ENCODE peak calls at places on chromosomes 12 and 14, in ten cellular contexts. T is tibial artery; R is mesenchymal stem cell; P is fibroblast of lung; S is CD4-positive, alpha-beta T cell; Q is psoas muscle; U is lower lobe of right lung; C is endodermal cell; I is A549; D is CD8-positive, alpha-beta T cell. O is an unnamed sample.

GRCh38 chr12:117111386-117112267 is 12.4 kb upstream of the TESC start:
- DNase-seq in U (no peak), C (peak; percentile 77), R (no peak), Q (no peak), T (no peak), I (no peak), D (no peak), S (no peak), P (no peak), O (no peak)

GRCh38 chr12:121284551-121285390 is 11.7 kb downstream of the CAMKK2 start:
- DNase-seq in P (peak; percentile 44), D (no peak), Q (no peak), S (no peak), T (peak; percentile 63), R (peak; percentile 76), C (peak; percentile 54), U (no peak), I (no peak), O (peak; percentile 71)

GRCh38 chr12:119208626-119209061 is 29.9 kb downstream of the HSPB8 start:
- DNase-seq in T (peak; percentile 88), D (no peak), S (no peak), I (peak; percentile 74), U (peak; percentile 59), C (peak; percentile 82), Q (peak; percentile 94), P (peak; percentile 58), R (peak; percentile 85), O (peak; percentile 94)

GRCh38 chr14:48937796-48938195 is 648.4 kb downstream of the RPS29 start:
- DNase-seq in R (peak; percentile 63), D (no peak), C (no peak), S (no peak), I (no peak), T (no peak), U (no peak), Q (no peak), P (no peak), O (peak; percentile 63)

GRCh38 chr14:38646391-38646790 is 390.5 kb upstream of the CLEC14A start:
- DNase-seq in T (no peak), P (no peak), R (no peak), I (no peak), Q (no peak), S (no peak), C (no peak), U (no peak), D (no peak), O (no peak)

GRCh38 chr14:103561381-103562134 is 899 bp downstream of the BAG5 start:
- DNase-seq in T (no peak), U (peak; percentile 53), S (peak; percentile 11), P (peak; percentile 55), D (peak; percentile 17), I (no peak), R (peak; percentile 73), Q (no peak), C (peak; percentile 78), O (no peak)

GRCh38 chr12:114163766-114164165 is 197.6 kb upstream of the RBM19 start:
- DNase-seq in I (peak; percentile 42), Q (no peak), U (no peak), C (no peak), T (no peak), R (no peak), D (no peak), S (no peak), P (peak; percentile 68), O (no peak)

GRCh38 chr12:92208613-92209121 is 63.0 kb upstream of the BTG1 start:
- DNase-seq in T (no peak), S (no peak), Q (no peak), C (no peak), U (no peak), I (peak; percentile 70), P (peak; percentile 18), D (peak; percentile 25), R (peak; percentile 73), O (no peak)

GRCh38 chr12:55705802-55706402 is 1.8 kb downstream of the ITGA7 start:
- DNase-seq in C (peak; percentile 91), D (no peak), I (peak; percentile 27), S (no peak), P (no peak), U (no peak), R (no peak), Q (peak; percentile 87), T (no peak), O (no peak)

GRCh38 chr12:115233891-115234543 is 550.0 kb upstream of the TBX3 start:
- DNase-seq in U (no peak), T (no peak), C (peak; percentile 88), Q (no peak), S (no peak), I (no peak), R (no peak), P (no peak), D (no peak), O (no peak)

GRCh38 chr12:31390991-31391390 is 65.0 kb upstream of the SINHCAF start:
- DNase-seq in D (no peak), I (no peak), P (no peak), C (peak; percentile 66), S (no peak), Q (no peak), R (no peak), T (no peak), U (no peak), O (no peak)

GRCh38 chr14:53539489-53540126 is 386.5 kb upstream of the DDHD1 start:
- DNase-seq in D (peak; percentile 5), Q (peak; percentile 77), P (peak; percentile 90), C (peak; percentile 95), I (peak; percentile 86), S (no peak), R (peak; percentile 88), T (peak; percentile 73), U (peak; percentile 69), O (peak; percentile 89)

GRCh38 chr12:32755654-32756475 is at the start of gene YARS2:
- DNase-seq in C (peak; percentile 98), Q (peak; percentile 95), U (peak; percentile 96), S (peak; percentile 83), D (peak; percentile 77), R (peak; percentile 98), P (peak; percentile 99), I (peak; percentile 99), T (peak; percentile 96), O (peak; percentile 98)

GRCh38 chr12:32765906-32766305 is 10.2 kb upstream of the YARS2 start:
- DNase-seq in P (peak; percentile 33), U (no peak), D (no peak), Q (no peak), I (no peak), S (no peak), C (no peak), R (no peak), T (no peak), O (no peak)

GRCh38 chr12:32757159-32757556 is 1.5 kb upstream of the YARS2 start:
- DNase-seq in T (no peak), D (no peak), P (no peak), I (no peak), Q (no peak), R (no peak), S (no peak), C (no peak), U (no peak), O (no peak)

GRCh38 chr12:32756476-32757158 is 920 bp upstream of the YARS2 start:
- DNase-seq in Q (no peak), T (no peak), I (no peak), S (no peak), D (no peak), R (peak; percentile 6), P (peak; percentile 8), C (peak; percentile 63), U (no peak), O (no peak)

GRCh38 chr12:32761716-32762115 is 6.0 kb upstream of the YARS2 start:
- DNase-seq in S (no peak), Q (no peak), I (no peak), C (no peak), U (no peak), D (no peak), T (no peak), R (no peak), P (no peak), O (no peak)
- H3K27ac ChIP-seq in S (no peak overlapping the region), Q (no peak overlapping the region), I (no peak overlapping the region), C (no peak overlapping the region), U (no peak overlapping the region), D (no peak overlapping the region), T (no peak overlapping the region), R (no peak overlapping the region), P (no peak overlapping the region), O (no peak overlapping the region)

DNA sequence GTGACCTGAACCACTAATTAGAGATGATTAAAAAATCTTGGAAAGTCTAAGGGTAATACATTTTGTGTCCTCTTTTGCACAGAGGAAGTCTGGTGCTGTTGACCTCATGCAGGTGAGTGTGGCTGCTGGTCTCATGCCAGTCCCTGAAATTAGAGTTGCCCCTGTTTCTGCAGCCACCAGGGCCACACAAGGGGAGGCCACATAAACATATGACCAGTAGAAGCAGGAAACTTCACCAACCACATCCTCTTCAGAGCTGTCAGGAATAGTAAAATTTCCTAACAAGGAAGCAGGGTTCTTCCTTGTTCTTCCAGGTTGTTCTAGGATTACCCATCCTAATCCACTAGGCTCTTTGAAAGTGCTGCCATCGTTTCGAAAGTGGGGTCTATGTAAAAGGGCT is 28.3 kb downstream of the PSMA6 start:
- DNase-seq in R (no peak), C (no peak), P (no peak), S (no peak), U (no peak), T (no peak), D (no peak), Q (no peak), I (no peak), O (no peak)
- H3K27ac ChIP-seq in R (no peak overlapping the region), C (no peak overlapping the region), P (no peak overlapping the region), S (no peak overlapping the region), U (no peak overlapping the region), T (no peak overlapping the region), D (no peak overlapping the region), Q (no peak overlapping the region), I (no peak overlapping the region), O (no peak overlapping the region)

DNA sequence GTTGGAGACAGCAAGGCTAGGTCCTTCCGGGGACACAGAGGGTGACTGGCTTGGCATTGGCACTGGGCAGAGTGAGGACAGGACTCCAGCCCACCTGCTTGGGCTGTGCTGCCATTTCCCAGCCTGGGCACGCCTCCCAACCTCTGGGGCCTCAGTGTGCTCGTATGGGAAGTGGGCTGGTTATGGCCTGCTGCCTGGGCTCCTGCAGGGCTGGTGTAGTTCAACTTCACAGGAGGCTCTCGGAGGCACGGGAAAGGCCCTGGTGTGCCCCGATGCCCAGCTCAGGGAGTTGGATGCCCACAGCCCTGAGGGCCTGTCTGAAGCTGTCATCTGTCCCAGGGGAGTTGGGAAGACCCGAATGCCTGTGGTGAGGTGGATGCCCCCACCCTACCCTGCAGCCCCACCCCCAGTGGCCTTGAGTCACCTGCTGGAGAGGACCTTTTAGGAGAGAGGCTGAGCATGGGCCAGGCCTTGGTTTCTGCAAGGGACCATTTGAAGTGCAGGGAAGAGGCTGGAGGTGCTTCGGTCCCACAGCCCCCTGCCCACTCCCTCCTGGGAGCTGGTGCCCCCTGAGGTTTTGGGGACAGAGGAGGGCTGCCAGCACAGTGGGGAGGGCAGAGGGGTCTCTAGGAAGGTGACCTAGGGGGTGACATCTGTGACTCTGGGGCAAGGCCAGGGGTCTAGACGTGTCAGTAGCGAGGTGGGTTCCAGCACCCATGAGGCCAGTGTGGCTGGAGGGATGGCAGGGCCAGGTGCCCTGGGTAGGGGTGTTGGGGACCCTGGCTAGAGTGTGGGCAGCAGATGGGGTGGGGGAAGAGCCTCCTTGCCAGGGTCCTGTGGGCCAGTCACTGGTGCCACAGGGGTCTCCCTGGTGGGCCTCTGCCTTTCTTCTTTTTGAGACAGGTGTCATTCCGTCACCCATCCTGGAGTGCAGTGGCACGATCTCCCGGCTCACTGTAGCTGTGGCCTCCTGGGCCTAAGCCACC is 9.1 kb downstream of the ULK1 start:
- DNase-seq in D (no peak), S (no peak), C (no peak), U (no peak), R (no peak), I (no peak), T (no peak), Q (peak; percentile 47), P (no peak), O (peak; percentile 60)
- H3K27ac ChIP-seq in D (no peak overlapping the region), S (no peak overlapping the region), C (no peak overlapping the region), U (no peak overlapping the region), R (no peak overlapping the region), I (peak overlapping the region; percentile 68), T (no peak overlapping the region), Q (peak overlapping the region; percentile 98), P (no peak overlapping the region), O (no peak overlapping the region)

GRCh38 chr14:22572562-22573058 is 16.4 kb downstream of the DAD1 start:
- DNase-seq in R (peak; percentile 76), Q (no peak), C (no peak), D (no peak), P (peak; percentile 66), T (no peak), S (no peak), U (no peak), I (peak; percentile 65), O (no peak)
- H3K27ac ChIP-seq in R (peak overlapping the region; percentile 51), Q (no peak overlapping the region), C (no peak overlapping the region), D (no peak overlapping the region), P (no peak overlapping the region), T (no peak overlapping the region), S (no peak overlapping the region), U (no peak overlapping the region), I (peak overlapping the region; percentile 75), O (no peak overlapping the region)

O was measured in sigmoid colon.